ENCODE peak calls at places on chromosome 10, in five cellular contexts. One of them, this sample, is unnamed.

GRCh38 chr10:620417-620816 is 69.1 kb downstream of the DIP2C start:
- DNase-seq in activated T-helper 9 cell treated with anti-CD3 and anti-CD28 coated beads, Interleukin-2, amount 50 U/mL, for 16 hours: no peak
- DNase-seq in NCI-H510A treated with DMSO at 0.1 percent for 48 hours: no peak
- DNase-seq in EL: no peak
- DNase-seq in H7: no peak
- DNase-seq in this sample: no peak

GRCh38 chr10:100325164-100325563 is 4.9 kb downstream of the PKD2L1 start:
- DNase-seq in NCI-H510A treated with DMSO at 0.1 percent for 48 hours: no peak
- DNase-seq in EL: no peak
- DNase-seq in H7: peak
- DNase-seq in activated T-helper 9 cell treated with anti-CD3 and anti-CD28 coated beads, Interleukin-2, amount 50 U/mL, for 16 hours: no peak
- DNase-seq in this sample: no peak

GRCh38 chr10:80457554-80458262 is 3.6 kb downstream of the TSPAN14 start:
- DNase-seq in H7: peak
- DNase-seq in activated T-helper 9 cell treated with anti-CD3 and anti-CD28 coated beads, Interleukin-2, amount 50 U/mL, for 16 hours: no peak
- DNase-seq in NCI-H510A treated with DMSO at 0.1 percent for 48 hours: peak
- DNase-seq in EL: no peak
- DNase-seq in this sample: no peak

GRCh38 chr10:127973810-127974311 is 67.0 kb downstream of the PTPRE start:
- DNase-seq in NCI-H510A treated with DMSO at 0.1 percent for 48 hours: no peak
- DNase-seq in EL: no peak
- DNase-seq in H7: peak
- DNase-seq in activated T-helper 9 cell treated with anti-CD3 and anti-CD28 coated beads, Interleukin-2, amount 50 U/mL, for 16 hours: no peak
- DNase-seq in this sample: no peak

GRCh38 chr10:102669206-102670064 is 25.2 kb downstream of the TRIM8 start:
- DNase-seq in NCI-H510A treated with DMSO at 0.1 percent for 48 hours: no peak
- DNase-seq in activated T-helper 9 cell treated with anti-CD3 and anti-CD28 coated beads, Interleukin-2, amount 50 U/mL, for 16 hours: no peak
- DNase-seq in H7: peak
- DNase-seq in EL: peak
- DNase-seq in this sample: no peak

GRCh38 chr10:93590638-93591037 is 10.4 kb downstream of the RBP4 start:
- DNase-seq in NCI-H510A treated with DMSO at 0.1 percent for 48 hours: no peak
- DNase-seq in activated T-helper 9 cell treated with anti-CD3 and anti-CD28 coated beads, Interleukin-2, amount 50 U/mL, for 16 hours: no peak
- DNase-seq in H7: no peak
- DNase-seq in EL: no peak
- DNase-seq in this sample: no peak

GRCh38 chr10:100370561-100370975 is 23.5 kb downstream of the SCD start:
- DNase-seq in EL: peak
- DNase-seq in activated T-helper 9 cell treated with anti-CD3 and anti-CD28 coated beads, Interleukin-2, amount 50 U/mL, for 16 hours: no peak
- DNase-seq in NCI-H510A treated with DMSO at 0.1 percent for 48 hours: no peak
- DNase-seq in H7: no peak
- DNase-seq in this sample: no peak

GRCh38 chr10:95459446-95459845 is 101.7 kb downstream of the SORBS1 start:
- DNase-seq in H7: no peak
- DNase-seq in NCI-H510A treated with DMSO at 0.1 percent for 48 hours: no peak
- DNase-seq in activated T-helper 9 cell treated with anti-CD3 and anti-CD28 coated beads, Interleukin-2, amount 50 U/mL, for 16 hours: no peak
- DNase-seq in EL: no peak
- DNase-seq in this sample: no peak

GRCh38 chr10:98097611-98098010 is 36.8 kb upstream of the R3HCC1L start:
- DNase-seq in NCI-H510A treated with DMSO at 0.1 percent for 48 hours: peak
- DNase-seq in EL: no peak
- DNase-seq in H7: no peak
- DNase-seq in activated T-helper 9 cell treated with anti-CD3 and anti-CD28 coated beads, Interleukin-2, amount 50 U/mL, for 16 hours: no peak
- DNase-seq in this sample: peak

GRCh38 chr10:133202778-133203651 is 27.0 kb upstream of the UTF1 start:
- DNase-seq in EL: no peak
- DNase-seq in H7: no peak
- DNase-seq in NCI-H510A treated with DMSO at 0.1 percent for 48 hours: no peak
- DNase-seq in activated T-helper 9 cell treated with anti-CD3 and anti-CD28 coated beads, Interleukin-2, amount 50 U/mL, for 16 hours: no peak
- DNase-seq in this sample: no peak

GRCh38 chr10:101552445-101552844 is 35.6 kb downstream of the POLL start:
- DNase-seq in activated T-helper 9 cell treated with anti-CD3 and anti-CD28 coated beads, Interleukin-2, amount 50 U/mL, for 16 hours: no peak
- DNase-seq in EL: no peak
- DNase-seq in NCI-H510A treated with DMSO at 0.1 percent for 48 hours: no peak
- DNase-seq in H7: no peak
- DNase-seq in this sample: no peak

GRCh38 chr10:89518876-89519842 is 16.2 kb downstream of the SLC16A12 start:
- DNase-seq in H7: no peak
- DNase-seq in EL: peak
- DNase-seq in activated T-helper 9 cell treated with anti-CD3 and anti-CD28 coated beads, Interleukin-2, amount 50 U/mL, for 16 hours: no peak
- DNase-seq in NCI-H510A treated with DMSO at 0.1 percent for 48 hours: no peak
- DNase-seq in this sample: peak

GRCh38 chr10:24951201-24952145 is 933 bp downstream of the PRTFDC1 start:
- DNase-seq in H7: peak
- DNase-seq in EL: peak
- DNase-seq in activated T-helper 9 cell treated with anti-CD3 and anti-CD28 coated beads, Interleukin-2, amount 50 U/mL, for 16 hours: no peak
- DNase-seq in NCI-H510A treated with DMSO at 0.1 percent for 48 hours: peak
- DNase-seq in this sample: peak

GRCh38 chr10:121063744-121064143 is 212.6 kb downstream of the WDR11 start:
- DNase-seq in EL: no peak
- DNase-seq in H7: no peak
- DNase-seq in NCI-H510A treated with DMSO at 0.1 percent for 48 hours: no peak
- DNase-seq in activated T-helper 9 cell treated with anti-CD3 and anti-CD28 coated beads, Interleukin-2, amount 50 U/mL, for 16 hours: no peak
- DNase-seq in this sample: peak

GRCh38 chr10:44922021-44922420 is 10.9 kb downstream of the TMEM72 start:
- DNase-seq in NCI-H510A treated with DMSO at 0.1 percent for 48 hours: no peak
- DNase-seq in H7: no peak
- DNase-seq in activated T-helper 9 cell treated with anti-CD3 and anti-CD28 coated beads, Interleukin-2, amount 50 U/mL, for 16 hours: no peak
- DNase-seq in EL: no peak
- DNase-seq in this sample: no peak

GRCh38 chr10:6083523-6084475 is 5.0 kb upstream of the RBM17 start:
- DNase-seq in H7: no peak
- DNase-seq in activated T-helper 9 cell treated with anti-CD3 and anti-CD28 coated beads, Interleukin-2, amount 50 U/mL, for 16 hours: peak
- DNase-seq in EL: peak
- DNase-seq in NCI-H510A treated with DMSO at 0.1 percent for 48 hours: no peak
- DNase-seq in this sample: no peak

GRCh38 chr10:122267849-122268737 is 3.0 kb upstream of the BTBD16 start:
- DNase-seq in H7: peak
- DNase-seq in activated T-helper 9 cell treated with anti-CD3 and anti-CD28 coated beads, Interleukin-2, amount 50 U/mL, for 16 hours: peak
- DNase-seq in EL: peak
- DNase-seq in NCI-H510A treated with DMSO at 0.1 percent for 48 hours: peak
- DNase-seq in this sample: peak

GRCh38 chr10:71964669-71965515 is 697 bp downstream of the CHST3 start:
- DNase-seq in NCI-H510A treated with DMSO at 0.1 percent for 48 hours: no peak
- DNase-seq in activated T-helper 9 cell treated with anti-CD3 and anti-CD28 coated beads, Interleukin-2, amount 50 U/mL, for 16 hours: no peak
- DNase-seq in H7: peak
- DNase-seq in EL: peak
- DNase-seq in this sample: peak

GRCh38 chr10:133128126-133129081 is 31.6 kb upstream of the KNDC1 start:
- DNase-seq in EL: no peak
- DNase-seq in H7: no peak
- DNase-seq in activated T-helper 9 cell treated with anti-CD3 and anti-CD28 coated beads, Interleukin-2, amount 50 U/mL, for 16 hours: no peak
- DNase-seq in NCI-H510A treated with DMSO at 0.1 percent for 48 hours: no peak
- DNase-seq in this sample: no peak

GRCh38 chr10:13347235-13348156 is 597 bp downstream of the SEPHS1 start:
- DNase-seq in EL: peak
- DNase-seq in activated T-helper 9 cell treated with anti-CD3 and anti-CD28 coated beads, Interleukin-2, amount 50 U/mL, for 16 hours: peak
- DNase-seq in H7: peak
- DNase-seq in NCI-H510A treated with DMSO at 0.1 percent for 48 hours: peak
- DNase-seq in this sample: peak

GRCh38 chr10:91511549-91512330 is 101.6 kb downstream of the HECTD2 start:
- DNase-seq in H7: no peak
- DNase-seq in activated T-helper 9 cell treated with anti-CD3 and anti-CD28 coated beads, Interleukin-2, amount 50 U/mL, for 16 hours: no peak
- DNase-seq in EL: peak
- DNase-seq in NCI-H510A treated with DMSO at 0.1 percent for 48 hours: no peak
- DNase-seq in this sample: no peak

GRCh38 chr10:113454341-113455061 is 98.4 kb upstream of the HABP2 start:
- DNase-seq in EL: peak
- DNase-seq in activated T-helper 9 cell treated with anti-CD3 and anti-CD28 coated beads, Interleukin-2, amount 50 U/mL, for 16 hours: no peak
- DNase-seq in NCI-H510A treated with DMSO at 0.1 percent for 48 hours: peak
- DNase-seq in H7: peak
- DNase-seq in this sample: peak

GRCh38 chr10:88428442-88428841 is 154.7 kb downstream of the RNLS start:
- DNase-seq in activated T-helper 9 cell treated with anti-CD3 and anti-CD28 coated beads, Interleukin-2, amount 50 U/mL, for 16 hours: no peak
- DNase-seq in NCI-H510A treated with DMSO at 0.1 percent for 48 hours: no peak
- DNase-seq in EL: peak
- DNase-seq in H7: no peak
- DNase-seq in this sample: peak

GRCh38 chr10:23391817-23392216 is 47.1 kb upstream of the OTUD1 start:
- DNase-seq in NCI-H510A treated with DMSO at 0.1 percent for 48 hours: no peak
- DNase-seq in activated T-helper 9 cell treated with anti-CD3 and anti-CD28 coated beads, Interleukin-2, amount 50 U/mL, for 16 hours: no peak
- DNase-seq in H7: no peak
- DNase-seq in EL: no peak
- DNase-seq in this sample: no peak

GRCh38 chr10:132335189-132336063 is 3.4 kb downstream of the LRRC27 start:
- DNase-seq in NCI-H510A treated with DMSO at 0.1 percent for 48 hours: no peak
- DNase-seq in H7: no peak
- DNase-seq in activated T-helper 9 cell treated with anti-CD3 and anti-CD28 coated beads, Interleukin-2, amount 50 U/mL, for 16 hours: no peak
- DNase-seq in EL: no peak
- DNase-seq in this sample: no peak

GRCh38 chr10:80136134-80136571 is 3.6 kb downstream of the PLAC9 start:
- DNase-seq in activated T-helper 9 cell treated with anti-CD3 and anti-CD28 coated beads, Interleukin-2, amount 50 U/mL, for 16 hours: no peak
- DNase-seq in EL: peak
- DNase-seq in H7: peak
- DNase-seq in NCI-H510A treated with DMSO at 0.1 percent for 48 hours: no peak
- DNase-seq in this sample: no peak

GRCh38 chr10:132319853-132320669 is 11.9 kb upstream of the LRRC27 start:
- DNase-seq in activated T-helper 9 cell treated with anti-CD3 and anti-CD28 coated beads, Interleukin-2, amount 50 U/mL, for 16 hours: peak
- DNase-seq in NCI-H510A treated with DMSO at 0.1 percent for 48 hours: no peak
- DNase-seq in H7: no peak
- DNase-seq in EL: peak
- DNase-seq in this sample: no peak

GRCh38 chr10:115918812-115919211 is 354.2 kb downstream of the GFRA1 start:
- DNase-seq in H7: no peak
- DNase-seq in NCI-H510A treated with DMSO at 0.1 percent for 48 hours: no peak
- DNase-seq in activated T-helper 9 cell treated with anti-CD3 and anti-CD28 coated beads, Interleukin-2, amount 50 U/mL, for 16 hours: no peak
- DNase-seq in EL: peak
- DNase-seq in this sample: no peak

GRCh38 chr10:104297697-104298660 is 29.0 kb downstream of the GSTO2 start:
- DNase-seq in activated T-helper 9 cell treated with anti-CD3 and anti-CD28 coated beads, Interleukin-2, amount 50 U/mL, for 16 hours: no peak
- DNase-seq in NCI-H510A treated with DMSO at 0.1 percent for 48 hours: no peak
- DNase-seq in H7: peak
- DNase-seq in EL: peak
- DNase-seq in this sample: peak

GRCh38 chr10:5614081-5614721 is 52.2 kb downstream of the ASB13 start:
- DNase-seq in NCI-H510A treated with DMSO at 0.1 percent for 48 hours: no peak
- DNase-seq in EL: peak
- DNase-seq in H7: no peak
- DNase-seq in activated T-helper 9 cell treated with anti-CD3 and anti-CD28 coated beads, Interleukin-2, amount 50 U/mL, for 16 hours: no peak
- DNase-seq in this sample: peak

This sample was measured in NCI-H69.